ENCODE peak calls at places on chromosomes 13 and 19, in eight cellular contexts. C, H, M, E, D, V, P and J are unnamed samples.

GRCh38 chr19:13849991-13850909 is 26.7 kb upstream of the NANOS3 start:
- DNase-seq in C (peak; percentile 77), H (peak; percentile 86), M (peak; percentile 64), E (no peak), D (peak; percentile 88), V (no peak), P (no peak), J (peak; percentile 73)

GRCh38 chr19:13209797-13210775 is 59.9 kb downstream of the IER2 start:
- DNase-seq in C (no peak), H (no peak), M (no peak), E (no peak), D (no peak), V (no peak), P (no peak), J (no peak)

GRCh38 chr13:25494708-25495411 is 123.1 kb downstream of the ATP8A2 start:
- DNase-seq in C (no peak), H (no peak), M (no peak), E (no peak), D (no peak), V (no peak), P (no peak), J (no peak)

GRCh38 chr19:44626067-44626624 is 12.8 kb downstream of the IGSF23 start:
- DNase-seq in C (peak; percentile 95), H (peak; percentile 64), M (no peak), E (no peak), D (no peak), V (peak; percentile 95), P (no peak), J (no peak)

GRCh38 chr13:73082471-73082870 is 23.7 kb downstream of the KLF5 start:
- DNase-seq in C (no peak), H (no peak), M (no peak), E (no peak), D (no peak), V (no peak), P (no peak), J (no peak)

GRCh38 chr13:44302948-44303575 is 70.6 kb upstream of the SERP2 start:
- DNase-seq in C (no peak), H (no peak), M (peak; percentile 15), E (no peak), D (no peak), V (no peak), P (no peak), J (no peak)

GRCh38 chr13:113875829-113876228 is 12.0 kb upstream of the GAS6 start:
- DNase-seq in C (no peak), H (no peak), M (peak; percentile 45), E (no peak), D (no peak), V (no peak), P (no peak), J (no peak)

GRCh38 chr13:49938274-49938673 is 2.1 kb upstream of the SPRYD7 start:
- DNase-seq in C (no peak), H (no peak), M (peak; percentile 27), E (peak; percentile 83), D (no peak), V (no peak), P (no peak), J (no peak)

GRCh38 chr13:28744656-28745055 is 25.9 kb upstream of the SLC46A3 start:
- DNase-seq in C (no peak), H (no peak), M (no peak), E (no peak), D (no peak), V (no peak), P (no peak), J (no peak)

GRCh38 chr19:44615529-44616247 is 2.3 kb downstream of the IGSF23 start:
- DNase-seq in C (no peak), H (no peak), M (no peak), E (no peak), D (no peak), V (no peak), P (no peak), J (no peak)

GRCh38 chr19:11766597-11767591 is at the start of gene ZNF441:
- DNase-seq in C (peak; percentile 91), H (peak; percentile 98), M (peak; percentile 96), E (peak; percentile 96), D (peak; percentile 98), V (peak; percentile 75), P (peak; percentile 98), J (peak; percentile 94)

GRCh38 chr19:38039966-38040365 is 133.0 kb downstream of the SIPA1L3 start:
- DNase-seq in C (peak; percentile 94), H (no peak), M (no peak), E (no peak), D (no peak), V (peak; percentile 88), P (no peak), J (no peak)

GRCh38 chr19:45251452-45252354 is 632 bp downstream of the MARK4 start:
- DNase-seq in C (no peak), H (no peak), M (peak; percentile 18), E (peak; percentile 24), D (no peak), V (no peak), P (no peak), J (peak; percentile 77)

GRCh38 chr13:99124695-99125334 is 75.8 kb upstream of the UBAC2 start:
- DNase-seq in C (peak; percentile 39), H (no peak), M (peak; percentile 34), E (peak; percentile 33), D (no peak), V (no peak), P (no peak), J (peak; percentile 48)

GRCh38 chr19:44634785-44635184 is 8.9 kb upstream of the PVR start:
- DNase-seq in C (no peak), H (no peak), M (no peak), E (no peak), D (no peak), V (no peak), P (no peak), J (no peak)

GRCh38 chr19:51931921-51932320 is 4.6 kb downstream of the ZNF613 start:
- DNase-seq in C (no peak), H (no peak), M (no peak), E (no peak), D (no peak), V (no peak), P (no peak), J (no peak)

GRCh38 chr19:51926426-51926783 is 867 bp upstream of the ZNF613 start:
- DNase-seq in C (no peak), H (no peak), M (no peak), E (no peak), D (no peak), V (no peak), P (no peak), J (no peak)

GRCh38 chr19:51921949-51922348 is 5.3 kb upstream of the ZNF613 start:
- DNase-seq in C (no peak), H (no peak), M (peak; percentile 5), E (peak; percentile 28), D (no peak), V (no peak), P (no peak), J (no peak)

GRCh38 chr19:51927859-51928258 is 587 bp downstream of the ZNF613 start:
- DNase-seq in C (no peak), H (no peak), M (no peak), E (no peak), D (no peak), V (no peak), P (no peak), J (no peak)

DNA sequence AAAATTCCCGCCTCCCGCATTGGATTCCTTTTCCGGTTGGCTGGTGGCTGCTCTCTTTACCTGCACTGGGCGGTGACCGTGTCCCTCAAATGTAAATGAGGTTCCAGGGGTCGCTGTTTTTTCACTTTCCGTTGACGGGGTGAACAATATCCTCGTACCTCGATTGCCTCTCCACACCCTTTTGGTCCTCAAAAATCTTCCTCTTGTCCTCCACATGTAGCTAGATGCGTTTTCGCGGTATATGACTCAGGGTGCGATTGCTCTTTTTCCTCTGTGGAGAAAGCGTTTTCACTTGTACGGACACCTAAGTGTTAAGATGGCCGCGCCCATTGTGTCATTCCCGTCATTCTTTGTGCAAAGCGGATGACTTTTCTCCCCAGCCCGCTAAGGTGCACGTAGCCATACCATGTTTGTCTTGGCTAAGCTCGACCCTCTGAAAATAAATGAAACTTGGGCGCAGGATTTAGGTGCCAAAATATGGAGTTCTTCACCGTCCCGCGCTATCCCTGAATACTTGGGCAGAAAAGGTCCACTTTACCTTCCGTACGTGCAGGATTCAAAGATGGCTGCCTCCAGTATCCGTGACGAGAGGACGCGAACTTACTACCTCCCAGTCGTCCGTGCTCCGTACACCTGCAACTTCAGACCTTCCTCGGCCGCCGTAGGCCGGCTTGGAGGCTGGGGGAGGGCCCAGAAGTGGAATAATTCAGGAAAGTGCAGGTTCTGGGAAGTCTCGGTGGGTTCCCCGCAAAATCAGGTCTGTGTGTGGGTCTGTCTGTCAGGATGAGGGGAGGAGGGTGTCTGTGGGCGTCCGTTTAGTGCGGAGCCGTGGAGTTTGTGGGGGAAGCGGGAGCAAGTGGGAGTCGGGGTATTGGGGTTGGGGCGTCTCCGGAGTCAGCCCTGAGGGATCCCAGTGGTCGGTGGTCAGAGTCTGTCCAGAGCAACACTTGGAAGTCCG is at the start of gene ZNF613:
- DNase-seq in C (peak; percentile 90), H (peak; percentile 76), M (peak; percentile 97), E (peak; percentile 87), D (peak; percentile 89), V (peak; percentile 53), P (peak; percentile 51), J (peak; percentile 87)
- TF ChIP-seq CTCF in C (peak; percentile 11), H (peak; percentile 22), M (peak; percentile 22), E (peak; percentile 32), D (no peak), V (peak; percentile 28), P (no peak), J (no peak)

GRCh38 chr13:58843567-58843966 is 1212.0 kb downstream of the PCDH17 start:
- DNase-seq in C (no peak), H (no peak), M (no peak), E (no peak), D (no peak), V (no peak), P (no peak), J (no peak)
- TF ChIP-seq CTCF in C (no peak), H (no peak), M (no peak), E (peak; percentile 43), D (no peak), V (no peak), P (no peak), J (no peak)

DNA sequence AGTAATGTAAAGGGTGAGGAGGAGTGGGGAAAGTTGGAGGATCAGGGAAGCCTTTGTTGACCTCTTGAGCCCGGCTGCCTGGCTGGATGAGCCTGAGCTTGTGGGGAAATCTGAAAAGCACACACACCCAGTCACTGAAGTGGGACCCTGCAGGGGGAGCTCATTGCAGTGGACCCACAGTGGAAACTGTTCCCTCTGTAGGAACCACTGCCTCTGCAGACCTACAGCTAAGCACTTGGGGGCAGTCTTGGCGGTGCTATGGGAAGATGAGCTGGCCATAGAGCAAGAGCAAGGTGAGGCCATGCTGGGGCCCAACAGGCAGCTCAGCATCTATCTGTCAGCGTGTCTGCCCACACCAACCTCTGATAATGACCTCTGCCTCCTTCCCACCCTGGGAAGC is 294.8 kb downstream of the TSHZ3 start:
- DNase-seq in C (peak; percentile 32), H (no peak), M (no peak), E (peak; percentile 21), D (peak; percentile 26), V (no peak), P (no peak), J (no peak)
- TF ChIP-seq CTCF in C (peak; percentile 83), H (peak; percentile 6), M (no peak), E (peak; percentile 46), D (no peak), V (peak; percentile 83), P (no peak), J (no peak)

DNA sequence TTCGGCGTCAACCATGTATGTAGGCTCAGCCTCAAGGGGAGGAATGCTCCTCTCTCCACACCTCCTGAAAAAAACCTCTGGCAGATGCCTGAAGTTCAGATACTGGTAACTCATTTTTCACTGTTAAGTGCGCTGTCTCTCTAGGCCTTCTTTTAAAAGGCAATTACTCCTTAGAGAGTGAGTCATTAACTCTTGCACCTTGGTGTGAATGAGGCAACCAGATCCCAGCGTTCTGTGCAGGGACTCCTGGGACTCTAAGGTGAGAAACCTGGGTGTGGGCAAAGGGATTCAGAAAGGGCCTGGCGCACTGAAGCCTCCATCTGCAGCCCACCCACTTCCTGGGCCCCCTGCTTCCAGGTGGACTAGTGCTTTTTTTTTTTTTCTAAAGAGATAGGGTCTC is 71.7 kb downstream of the SIAH3 start:
- DNase-seq in C (no peak), H (no peak), M (no peak), E (no peak), D (no peak), V (no peak), P (no peak), J (no peak)
- TF ChIP-seq CTCF in C (no peak), H (no peak), M (no peak), E (no peak), D (no peak), V (no peak), P (no peak), J (no peak)